ENCODE peak calls at places on chromosomes 6 and 20, in eight cellular contexts. R is heart left ventricle, O is DND-41, E is tibial artery, D is colonic mucosa, Z is K562, G is NT2/D1, Q is prostate gland. K is an unnamed sample. For H3K27me3, H3K4me1 and H3K36me3, the result is how much of the 10 kb centered on the place peaks cover.

GRCh38 chr6:33860706-33861474 is 57.1 kb upstream of the MLN start:
- DNase-seq in R (peak), D (peak), E (no peak), Q (peak), O (peak), G (no peak), Z (no peak), K (no peak)

GRCh38 chr6:149936743-149937142 is 5.1 kb upstream of the ULBP2 start:
- DNase-seq in G (no peak), O (no peak), Q (no peak), D (no peak), E (no peak), Z (no peak), R (no peak), K (no peak)

GRCh38 chr6:21666200-21666671 is 72.7 kb downstream of the SOX4 start:
- DNase-seq in D (peak), R (no peak), O (peak), Z (no peak), G (peak), E (no peak), Q (no peak), K (no peak)

GRCh38 chr20:36270744-36271638 is 34.7 kb downstream of the AAR2 start:
- DNase-seq in G (no peak), E (no peak), Z (no peak), O (no peak), R (no peak), Q (no peak), D (no peak), K (no peak)

GRCh38 chr6:37321101-37321500 is 32.7 kb upstream of the RNF8 start:
- DNase-seq in E (no peak), Z (no peak), R (no peak), D (no peak), Q (no peak), O (no peak), G (no peak), K (no peak)

GRCh38 chr6:107789361-107789760 is 34.8 kb downstream of the SCML4 start:
- DNase-seq in E (no peak), G (no peak), D (no peak), R (no peak), O (no peak), Z (no peak), Q (no peak), K (no peak)

GRCh38 chr6:168905451-168906090 is 348.1 kb downstream of the THBS2 start:
- DNase-seq in G (no peak), Q (no peak), Z (no peak), O (no peak), R (no peak), D (no peak), E (no peak), K (no peak)

GRCh38 chr20:50113420-50114224 is 672 bp upstream of the UBE2V1 start:
- DNase-seq in R (no peak), Z (no peak), D (no peak), O (no peak), G (no peak), E (no peak), Q (no peak), K (no peak)

GRCh38 chr6:170182093-170182780 is 108.6 kb downstream of the DLL1 start:
- DNase-seq in Q (no peak), G (no peak), R (no peak), D (no peak), O (no peak), Z (no peak), E (no peak), K (no peak)

GRCh38 chr6:53359088-53359842 is 10.5 kb upstream of the ELOVL5 start:
- DNase-seq in Q (peak), Z (peak), R (peak), E (peak), G (peak), O (peak), D (peak), K (peak)

GRCh38 chr20:20528896-20529295 is 161.0 kb downstream of the INSM1 start:
- DNase-seq in Z (no peak), D (no peak), E (no peak), R (no peak), G (no peak), O (no peak), Q (no peak), K (no peak)

GRCh38 chr20:62048346-62048761 is 17.3 kb downstream of the TAF4 start:
- DNase-seq in R (peak), E (no peak), O (no peak), G (no peak), D (no peak), Q (no peak), Z (no peak), K (no peak)

GRCh38 chr20:17811605-17811965 is 111.8 kb downstream of the BANF2 start:
- DNase-seq in R (no peak), Z (no peak), E (no peak), G (no peak), D (no peak), Q (no peak), O (no peak), K (no peak)

GRCh38 chr6:5341845-5342244 is 80.5 kb downstream of the FARS2 start:
- DNase-seq in G (no peak), Z (no peak), Q (no peak), O (no peak), E (no peak), R (no peak), D (no peak), K (no peak)

GRCh38 chr6:124490123-124490522 is 472.1 kb upstream of the RNF217 start:
- DNase-seq in Z (no peak), G (no peak), Q (no peak), E (no peak), D (no peak), R (no peak), O (no peak), K (no peak)

GRCh38 chr20:57326667-57327455 is 2.7 kb upstream of the SPO11 start:
- DNase-seq in R (no peak), Q (peak), G (peak), O (no peak), E (no peak), Z (no peak), D (peak), K (no peak)

GRCh38 chr20:52426856-52427255 is 235.3 kb upstream of the ZFP64 start:
- DNase-seq in Z (no peak), D (no peak), E (no peak), O (no peak), Q (no peak), R (no peak), G (no peak), K (no peak)

GRCh38 chr6:168433898-168434297 is 7.1 kb upstream of the SMOC2 start:
- DNase-seq in R (no peak), Z (no peak), Q (no peak), D (no peak), G (no peak), O (no peak), E (no peak), K (no peak)

GRCh38 chr6:26183581-26184408 is 96.6 kb downstream of the HFE start:
- DNase-seq in R (peak), D (peak), Q (peak), E (peak), O (no peak), Z (no peak), G (no peak), K (peak)

GRCh38 chr6:139542351-139542750 is 167.9 kb upstream of the CITED2 start:
- DNase-seq in Q (no peak), Z (no peak), E (no peak), O (no peak), R (no peak), G (no peak), D (no peak), K (no peak)

GRCh38 chr20:19992996-19993908 is 23.9 kb upstream of the NAA20 start:
- DNase-seq in Z (no peak), O (no peak), E (no peak), D (no peak), Q (peak), G (peak), R (no peak), K (no peak)

GRCh38 chr6:109118337-109118736 is 23.0 kb downstream of the CEP57L1 start:
- DNase-seq in E (no peak), G (no peak), D (no peak), Q (no peak), Z (no peak), R (no peak), O (no peak), K (no peak)

GRCh38 chr6:32852018-32852843 is 1.3 kb downstream of the TAP1 start:
- DNase-seq in Z (no peak), G (no peak), R (no peak), D (peak), Q (peak), O (no peak), E (peak), K (no peak)

GRCh38 chr20:63500902-63501817 is 2.3 kb upstream of the EEF1A2 start:
- DNase-seq in D (no peak), O (no peak), Q (no peak), Z (no peak), G (no peak), E (no peak), R (peak), K (no peak)
- H3K27me3 ChIP-seq in D (under half), O (under half), Q (under half), Z (under half), G (under half), E (half or more), R (under half), K (under half)

GRCh38 chr6:36113049-36113448 is 17.3 kb upstream of the MAPK13 start:
- DNase-seq in G (no peak), E (no peak), R (no peak), O (no peak), Z (no peak), Q (no peak), D (no peak), K (no peak)
- H3K4me1 ChIP-seq in G (under half), E (under half), R (under half), O (under half), Z (under half), Q (under half), D (under half), K (under half)

GRCh38 chr20:35004749-35005462 is 49.2 kb downstream of the MYH7B start:
- DNase-seq in O (no peak), D (no peak), Z (no peak), G (no peak), R (peak), E (peak), Q (no peak), K (no peak)

GRCh38 chr20:35006531-35006971 is 50.9 kb downstream of the MYH7B start:
- DNase-seq in R (peak), G (no peak), D (no peak), Z (no peak), O (no peak), Q (no peak), E (peak), K (no peak)

GRCh38 chr20:35005463-35005961 is 49.8 kb downstream of the MYH7B start:
- DNase-seq in R (no peak), O (no peak), D (no peak), Q (no peak), E (peak), G (no peak), Z (no peak), K (no peak)

GRCh38 chr20:35007413-35007812 is 51.7 kb downstream of the MYH7B start:
- DNase-seq in D (no peak), R (no peak), G (no peak), Z (no peak), O (no peak), Q (no peak), E (no peak), K (no peak)

GRCh38 chr20:35006009-35006408 is 50.3 kb downstream of the MYH7B start:
- DNase-seq in D (no peak), E (no peak), O (no peak), R (no peak), Z (no peak), Q (no peak), G (no peak), K (no peak)
- H3K36me3 ChIP-seq in D (under half), E (half or more), O (half or more), R (half or more), Z (half or more), Q (under half), G (half or more), K (half or more)

DNA sequence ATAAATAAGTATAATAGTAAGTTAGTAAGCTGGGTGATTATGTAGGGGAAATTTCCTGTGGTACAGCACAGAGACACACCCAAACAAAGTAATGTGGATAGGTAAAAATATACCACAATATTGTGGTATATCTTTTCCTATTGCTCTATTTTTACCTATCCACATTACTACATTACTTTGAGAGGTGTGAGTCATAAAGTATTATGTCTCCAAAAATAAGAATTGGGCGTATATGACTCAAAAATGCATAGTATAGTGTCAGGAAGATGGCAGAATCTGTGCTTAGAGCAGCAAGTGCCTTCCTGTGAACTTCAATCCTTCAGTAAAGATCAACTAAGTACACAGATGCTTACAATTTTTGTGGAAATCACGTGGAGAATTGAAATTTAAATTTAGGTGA is 2.7 kb upstream of the SIRPG start:
- DNase-seq in D (no peak), Z (no peak), G (no peak), R (no peak), E (no peak), Q (no peak), O (no peak), K (no peak)
- H3K27me3 ChIP-seq in D (under half), Z (under half), G (under half), R (under half), E (under half), Q (under half), O (under half), K (under half)

GRCh38 chr20:59324441-59324840 is 24.0 kb downstream of the EDN3 start:
- DNase-seq in R (no peak), G (no peak), Z (no peak), D (no peak), O (no peak), Q (no peak), E (no peak), K (no peak)

GRCh38 chr20:59322813-59323469 is 22.5 kb downstream of the EDN3 start:
- DNase-seq in G (no peak), Z (no peak), O (no peak), D (no peak), R (no peak), Q (no peak), E (no peak), K (no peak)

GRCh38 chr20:59331721-59332329 is 31.4 kb downstream of the EDN3 start:
- DNase-seq in Q (no peak), E (no peak), D (no peak), R (no peak), O (no peak), G (no peak), Z (no peak), K (no peak)

GRCh38 chr20:59326188-59326587 is 25.8 kb downstream of the EDN3 start:
- DNase-seq in Q (no peak), Z (no peak), R (no peak), O (no peak), D (no peak), E (no peak), G (no peak), K (no peak)

DNA sequence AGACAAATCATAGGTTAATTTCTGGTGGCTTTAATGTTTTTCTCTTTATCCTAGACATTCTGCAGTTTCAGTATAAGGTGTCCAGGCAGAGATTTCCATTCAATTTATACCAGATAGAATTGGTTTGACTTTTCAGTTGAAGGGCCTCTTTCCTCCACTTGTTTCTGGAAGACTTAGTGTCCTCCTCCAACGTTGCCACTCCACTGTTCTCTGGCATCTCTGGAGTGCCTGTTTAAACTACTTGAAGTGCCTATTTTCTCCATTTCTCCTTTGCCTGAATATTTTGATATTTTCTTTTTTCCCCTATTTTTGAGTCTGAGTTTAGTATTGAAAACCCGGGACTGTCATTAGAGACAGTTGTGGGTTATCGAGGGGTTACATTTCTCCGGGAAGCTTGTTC is 27.7 kb downstream of the EDN3 start:
- DNase-seq in R (no peak), Z (no peak), D (no peak), E (no peak), G (no peak), Q (no peak), O (no peak), K (no peak)
- H3K4me1 ChIP-seq in R (under half), Z (under half), D (under half), E (under half), G (under half), Q (under half), O (under half), K (under half)

K was measured in lung.